ENCODE peak calls at places on chromosomes 2 and 18, in eight cellular contexts. P, C, Z, G, J, S, A and Y are unnamed samples.

GRCh38 chr2:15868186-15868585 is 72.2 kb upstream of the MYCN start:
- DNase-seq in G (no peak), C (no peak), P (no peak), S (no peak), J (no peak), A (no peak), Z (no peak), Y (no peak)

GRCh38 chr2:195404650-195405049 is 252.4 kb upstream of the SLC39A10 start:
- DNase-seq in S (no peak), P (no peak), A (no peak), G (peak; percentile 30), Z (no peak), C (no peak), J (no peak), Y (no peak)

GRCh38 chr2:1010373-1011017 is 59.8 kb downstream of the SNTG2 start:
- DNase-seq in J (no peak), G (peak; percentile 87), S (no peak), A (no peak), C (no peak), P (no peak), Z (no peak), Y (no peak)

GRCh38 chr18:42192251-42193248 is 237.5 kb downstream of the PIK3C3 start:
- DNase-seq in G (no peak), A (no peak), P (no peak), C (no peak), Z (no peak), S (no peak), J (no peak), Y (no peak)

GRCh38 chr2:218402491-218402901 is 2.8 kb downstream of the CTDSP1 start:
- DNase-seq in J (no peak), C (peak; percentile 38), P (no peak), S (no peak), A (no peak), G (no peak), Z (no peak), Y (no peak)

GRCh38 chr2:46857871-46858696 is 57.5 kb downstream of the MCFD2 start:
- DNase-seq in C (no peak), P (no peak), S (no peak), Z (no peak), A (no peak), G (peak; percentile 21), J (no peak), Y (peak; percentile 93)

GRCh38 chr2:215860076-215860475 is 153.3 kb downstream of the MREG start:
- DNase-seq in J (no peak), Z (no peak), S (no peak), A (no peak), C (no peak), P (no peak), G (no peak), Y (no peak)

GRCh38 chr2:66084948-66085590 is 349.9 kb upstream of the MEIS1 start:
- DNase-seq in Z (no peak), P (no peak), A (no peak), J (no peak), S (no peak), G (no peak), C (no peak), Y (no peak)

DNA sequence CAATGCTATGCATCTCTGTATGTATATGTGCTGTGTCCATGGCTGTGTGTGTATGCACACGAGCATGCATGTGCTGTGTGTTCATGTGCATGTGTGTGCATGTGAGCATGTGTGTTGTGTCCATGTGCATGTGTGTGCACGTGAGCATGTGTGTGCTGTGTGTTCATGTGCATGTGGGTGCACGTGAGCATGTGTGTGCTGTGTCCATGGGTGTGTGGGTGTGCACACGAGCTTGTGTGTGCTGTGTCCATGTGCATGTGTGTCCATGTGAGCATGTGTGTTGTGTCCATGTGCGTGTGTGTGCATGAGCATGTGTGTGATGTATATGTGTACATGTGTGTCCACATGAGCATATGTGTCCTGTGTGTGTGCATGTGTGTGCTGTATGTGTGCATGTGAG is 414.4 kb upstream of the SALL3 start:
- DNase-seq in J (no peak), C (no peak), P (no peak), G (no peak), A (no peak), Z (no peak), S (no peak), Y (no peak)
- H3K4me3 ChIP-seq in J (no peak overlapping the region), C (no peak overlapping the region), P (no peak overlapping the region), G (no peak overlapping the region), A (no peak overlapping the region), Z (no peak overlapping the region), S (no peak overlapping the region), Y (no peak overlapping the region)

DNA sequence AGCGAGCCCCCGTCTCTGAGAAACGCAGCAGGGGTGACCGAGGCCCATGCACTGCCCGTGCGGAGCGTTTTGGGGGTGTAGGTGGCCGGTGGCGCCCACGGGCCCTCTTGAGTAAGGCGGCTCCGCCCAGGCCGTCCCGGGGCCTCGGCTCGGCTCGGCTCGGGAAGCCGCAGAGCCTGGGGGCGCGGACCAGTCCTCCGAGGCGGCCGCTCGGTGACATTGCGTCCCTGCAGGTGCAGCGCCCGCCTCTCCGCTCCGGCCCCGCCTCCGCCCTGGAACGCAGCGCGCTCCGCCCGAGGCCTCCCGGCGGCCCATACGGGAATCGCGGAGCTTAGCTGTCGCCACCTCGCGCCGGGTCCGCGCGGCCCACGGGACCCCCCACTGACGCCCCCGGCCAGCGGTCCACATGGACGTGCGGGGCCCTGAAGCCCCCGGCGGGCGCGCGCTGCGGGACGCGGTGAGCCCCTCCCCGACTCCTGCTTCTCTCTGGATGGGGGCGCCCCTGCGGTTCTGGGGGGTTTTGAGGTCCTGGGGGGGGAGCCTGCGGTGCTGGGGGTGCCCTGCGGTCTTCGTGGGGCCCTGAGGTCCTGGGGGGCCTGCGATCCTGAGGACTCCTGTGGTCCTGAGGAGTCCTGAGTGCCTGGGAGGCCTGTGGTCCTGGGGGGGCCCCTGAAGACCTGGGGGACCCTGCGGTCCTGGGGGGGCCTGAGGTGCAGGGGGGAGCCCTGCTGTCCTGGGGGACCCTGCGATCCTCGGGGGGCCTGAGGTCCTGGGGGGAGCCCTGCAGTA is at the start of gene HSBP1L1:
- DNase-seq in C (peak; percentile 83), P (no peak), S (peak; percentile 84), J (peak; percentile 82), G (peak; percentile 88), Z (peak; percentile 93), A (peak; percentile 48), Y (no peak)
- TF ChIP-seq CTCF in C (peak; percentile 14), P (peak; percentile 27), S (peak; percentile 26), J (peak; percentile 36), G (no peak), Z (peak; percentile 33), A (no peak), Y (no peak)

DNA sequence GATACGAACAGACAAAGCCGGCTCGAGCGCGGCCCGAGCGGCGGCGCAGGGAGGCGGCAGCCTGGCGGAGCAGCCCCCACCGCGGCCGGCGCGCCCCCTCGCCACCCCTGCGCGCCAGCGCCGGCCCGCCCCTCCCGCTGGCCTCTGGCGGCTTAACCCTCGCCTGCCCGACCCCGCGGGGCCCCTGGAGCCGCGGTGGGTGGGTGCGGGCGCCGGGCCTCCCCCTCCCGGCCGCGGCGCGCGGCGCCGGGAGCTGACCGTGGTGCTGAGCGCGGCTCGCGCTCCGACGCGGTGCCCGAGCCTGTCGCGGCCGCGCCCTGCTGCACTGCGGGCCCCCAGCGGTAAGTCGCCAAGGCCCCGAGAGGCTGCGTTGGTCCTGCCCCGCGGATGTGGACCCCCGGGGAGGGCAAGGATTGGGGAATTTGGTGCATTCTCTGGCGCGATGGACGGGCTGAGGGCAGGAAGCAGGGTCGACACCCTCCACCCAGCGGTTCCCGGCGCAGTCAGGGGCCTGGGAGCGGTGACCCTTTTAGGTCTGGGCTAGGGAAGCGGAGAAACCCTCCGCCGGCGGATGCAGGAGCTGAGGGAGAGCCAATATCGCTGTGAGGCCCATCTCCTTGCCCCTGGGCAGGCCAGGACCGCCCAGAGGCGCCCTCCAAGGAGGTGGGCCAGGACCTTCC is 841 bp downstream of the AMER3 start:
- DNase-seq in A (no peak), S (peak; percentile 84), G (peak; percentile 86), C (no peak), Z (peak; percentile 83), J (peak; percentile 13), P (no peak), Y (no peak)
- H3K4me3 ChIP-seq in A (no peak overlapping the region), S (peak overlapping the region; percentile 71), G (peak overlapping the region; percentile 73), C (no peak overlapping the region), Z (peak overlapping the region; percentile 40), J (no peak overlapping the region), P (no peak overlapping the region), Y (no peak overlapping the region)

GRCh38 chr2:69686855-69687254 is 43.3 kb upstream of the AAK1 start:
- DNase-seq in J (no peak), P (no peak), G (no peak), C (no peak), A (no peak), S (no peak), Z (no peak), Y (no peak)
- TF ChIP-seq CTCF in J (no peak), P (no peak), G (no peak), C (no peak), A (no peak), S (no peak), Z (no peak), Y (no peak)

DNA sequence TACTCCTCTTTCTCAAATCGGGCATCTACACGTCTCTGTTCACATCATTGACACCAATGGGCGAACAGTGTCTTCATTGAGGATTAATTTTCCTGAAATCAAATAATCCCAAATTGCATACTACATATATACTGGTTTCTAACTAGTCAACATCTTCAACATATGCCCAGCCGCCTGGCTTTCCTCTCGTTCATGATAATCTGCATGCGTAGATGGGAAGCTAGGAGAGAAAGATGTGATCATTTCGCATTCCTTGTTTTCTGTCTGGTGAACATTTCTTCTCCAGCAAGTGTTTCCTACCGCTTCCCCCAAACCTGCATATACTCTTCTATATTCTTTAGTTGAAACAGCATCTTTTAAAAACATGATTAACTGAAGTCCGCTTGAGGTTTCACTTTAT is 7.4 kb downstream of the TWIST2 start:
- DNase-seq in G (no peak), P (no peak), C (no peak), J (no peak), A (no peak), Z (no peak), S (no peak), Y (no peak)
- H3K4me3 ChIP-seq in G (no peak overlapping the region), P (peak overlapping the region; percentile 7), C (no peak overlapping the region), J (no peak overlapping the region), A (no peak overlapping the region), Z (no peak overlapping the region), S (no peak overlapping the region), Y (peak overlapping the region; percentile 37)

GRCh38 chr2:33033524-33034150 is 86.9 kb downstream of the LTBP1 start:
- DNase-seq in G (peak; percentile 56), S (no peak), Z (no peak), C (no peak), P (no peak), J (peak; percentile 14), A (peak; percentile 10), Y (no peak)
- TF ChIP-seq CTCF in G (peak; percentile 62), S (no peak), Z (peak; percentile 13), C (peak; percentile 70), P (peak; percentile 50), J (peak; percentile 56), A (peak; percentile 98), Y (peak; percentile 61)